ENCODE peak calls at places on chromosomes 2 and 18, in nine cellular contexts. H is ACHN, K is substantia nigra, A is foreskin fibroblast, R is hippocampal formation, J is putamen, I is T-helper 1 cell, C is occipital lobe, X is kidney epithelial cell. D is an unnamed sample.

GRCh38 chr2:95314964-95315611 is 17.9 kb downstream of the KCNIP3 start:
- DNase-seq in H (peak; percentile 93), K (peak; percentile 48), A (peak; percentile 81), R (peak; percentile 74), J (peak; percentile 63), I (no peak), C (peak; percentile 29), X (no peak), D (no peak)

GRCh38 chr2:117879003-117879402 is 64.5 kb downstream of the DDX18 start:
- DNase-seq in H (no peak), K (no peak), A (no peak), R (no peak), J (no peak), I (no peak), C (no peak), X (no peak), D (no peak)

GRCh38 chr2:23636412-23636811 is 251.4 kb downstream of the KLHL29 start:
- DNase-seq in H (peak; percentile 10), K (no peak), A (peak; percentile 33), R (no peak), J (no peak), I (no peak), C (no peak), X (no peak), D (peak; percentile 58)

GRCh38 chr2:2653221-2653620 is 322.1 kb upstream of the MYT1L start:
- DNase-seq in H (no peak), K (no peak), A (no peak), R (no peak), J (no peak), I (no peak), C (no peak), X (no peak), D (no peak)

GRCh38 chr2:134460583-134460998 is 206.7 kb downstream of the MGAT5 start:
- DNase-seq in H (peak; percentile 64), K (peak; percentile 37), A (peak; percentile 68), R (peak; percentile 36), J (peak; percentile 55), I (no peak), C (peak; percentile 47), X (no peak), D (peak; percentile 60)

GRCh38 chr2:163658556-163658955 is 77.3 kb downstream of the FIGN start:
- DNase-seq in H (no peak), K (no peak), A (no peak), R (no peak), J (no peak), I (no peak), C (no peak), X (no peak), D (no peak)

GRCh38 chr2:46471-47345 is at the start of gene FAM110C:
- DNase-seq in H (peak; percentile 89), K (no peak), A (peak; percentile 12), R (peak; percentile 21), J (no peak), I (peak; percentile 26), C (no peak), X (peak; percentile 56), D (peak; percentile 68)

GRCh38 chr18:48828201-48828580 is 122.6 kb downstream of the SMAD7 start:
- DNase-seq in H (no peak), K (no peak), A (no peak), R (no peak), J (no peak), I (no peak), C (no peak), X (no peak), D (no peak)

GRCh38 chr2:235793163-235793752 is 299.4 kb downstream of the AGAP1 start:
- DNase-seq in H (peak; percentile 41), K (no peak), A (peak; percentile 24), R (no peak), J (peak; percentile 23), I (no peak), C (no peak), X (no peak), D (no peak)

GRCh38 chr2:61151434-61151833 is 10.6 kb upstream of the C2orf74 start:
- DNase-seq in H (peak; percentile 25), K (no peak), A (peak; percentile 61), R (no peak), J (no peak), I (no peak), C (no peak), X (no peak), D (no peak)

GRCh38 chr2:8376603-8377423 is 305.0 kb upstream of the ID2 start:
- DNase-seq in H (no peak), K (no peak), A (no peak), R (no peak), J (no peak), I (no peak), C (no peak), X (no peak), D (no peak)

GRCh38 chr2:8633186-8633734 is 48.6 kb upstream of the ID2 start:
- DNase-seq in H (no peak), K (no peak), A (no peak), R (no peak), J (no peak), I (no peak), C (no peak), X (no peak), D (no peak)

GRCh38 chr18:59833785-59834184 is 66.0 kb upstream of the PMAIP1 start:
- DNase-seq in H (no peak), K (no peak), A (no peak), R (no peak), J (no peak), I (no peak), C (no peak), X (no peak), D (no peak)

GRCh38 chr2:47904903-47905453 is 1.3 kb downstream of the FBXO11 start:
- DNase-seq in H (no peak), K (peak; percentile 24), A (no peak), R (peak; percentile 62), J (peak; percentile 36), I (no peak), C (peak; percentile 30), X (no peak), D (peak; percentile 56)

GRCh38 chr2:196088209-196088608 is 19.6 kb upstream of the DNAH7 start:
- DNase-seq in H (no peak), K (no peak), A (peak; percentile 75), R (no peak), J (no peak), I (no peak), C (no peak), X (no peak), D (no peak)

GRCh38 chr2:152622228-152622627 is 95.0 kb downstream of the PRPF40A start:
- DNase-seq in H (no peak), K (no peak), A (no peak), R (no peak), J (no peak), I (no peak), C (no peak), X (no peak), D (no peak)